ENCODE peak calls at places on chromosomes 12 and 14, in six cellular contexts. Z is transverse colon, G is Panc1, Y is IMR-90, J is prostate gland, R is cardiac muscle cell. D is an unnamed sample.

GRCh38 chr12:47773062-47773857 is at the start of gene SLC48A1:
- DNase-seq in Z (peak; percentile 82), G (no peak), Y (peak; percentile 46), J (peak; percentile 57), R (peak; percentile 62), D (no peak)

GRCh38 chr14:68590233-68590535 is 202.7 kb downstream of the ZFP36L1 start:
- DNase-seq in Z (no peak), G (no peak), Y (no peak), J (peak; percentile 48), R (no peak), D (no peak)

GRCh38 chr12:41919526-41920305 is 225.0 kb downstream of the GXYLT1 start:
- DNase-seq in Z (no peak), G (no peak), Y (no peak), J (no peak), R (no peak), D (no peak)

GRCh38 chr12:571795-572531 is 91.3 kb downstream of the NINJ2 start:
- DNase-seq in Z (no peak), G (peak; percentile 17), Y (no peak), J (no peak), R (no peak), D (no peak)

GRCh38 chr14:80959448-80960006 is 4.1 kb downstream of the TSHR start:
- DNase-seq in Z (peak; percentile 46), G (no peak), Y (no peak), J (no peak), R (no peak), D (no peak)

GRCh38 chr12:3833670-3834310 is 39.4 kb downstream of the PARP11 start:
- DNase-seq in Z (no peak), G (no peak), Y (no peak), J (no peak), R (no peak), D (no peak)

GRCh38 chr12:56644654-56645053 is 1.1 kb downstream of the ATP5F1B start:
- DNase-seq in Z (no peak), G (no peak), Y (no peak), J (no peak), R (peak; percentile 11), D (no peak)

GRCh38 chr12:100473716-100474150 is at the start of gene NR1H4:
- DNase-seq in Z (no peak), G (no peak), Y (peak; percentile 73), J (no peak), R (peak; percentile 89), D (no peak)

GRCh38 chr12:56299308-56299852 is 750 bp downstream of the CS start:
- DNase-seq in Z (peak; percentile 51), G (no peak), Y (peak; percentile 17), J (peak; percentile 7), R (no peak), D (no peak)

GRCh38 chr14:91163316-91163715 is 49.4 kb downstream of the DGLUCY start:
- DNase-seq in Z (no peak), G (no peak), Y (no peak), J (no peak), R (peak; percentile 19), D (no peak)

GRCh38 chr12:31585271-31585670 is 5.7 kb downstream of the DENND5B start:
- DNase-seq in Z (no peak), G (no peak), Y (peak; percentile 63), J (no peak), R (peak; percentile 46), D (no peak)

GRCh38 chr14:62667515-62667914 is 377.7 kb downstream of the KCNH5 start:
- DNase-seq in Z (no peak), G (no peak), Y (peak; percentile 3), J (no peak), R (peak; percentile 1), D (no peak)

GRCh38 chr12:8742501-8742900 is 44.7 kb downstream of the RIMKLB start:
- DNase-seq in Z (no peak), G (no peak), Y (peak; percentile 59), J (no peak), R (peak; percentile 34), D (no peak)

GRCh38 chr12:15679146-15679545 is 110.0 kb downstream of the EPS8 start:
- DNase-seq in Z (no peak), G (no peak), Y (peak; percentile 56), J (no peak), R (peak; percentile 24), D (no peak)

GRCh38 chr14:70567791-70568190 is 32.7 kb downstream of the MED6 start:
- DNase-seq in Z (no peak), G (peak; percentile 2), Y (peak; percentile 39), J (no peak), R (peak; percentile 46), D (no peak)

GRCh38 chr12:23221066-23221465 is 596.1 kb downstream of the ETNK1 start:
- DNase-seq in Z (no peak), G (no peak), Y (no peak), J (no peak), R (no peak), D (no peak)

GRCh38 chr14:57526942-57527341 is 33.3 kb upstream of the CCDC198 start:
- DNase-seq in Z (no peak), G (no peak), Y (no peak), J (no peak), R (no peak), D (no peak)
- TF ChIP-seq CTCF in Z (no peak), G (no peak), Y (no peak), J (no peak), R (no peak), D (no peak)

GRCh38 chr14:64733899-64734298 is 29.7 kb downstream of the PLEKHG3 start:
- DNase-seq in Z (no peak), G (no peak), Y (no peak), J (no peak), R (no peak), D (no peak)
- H3K4me1 ChIP-seq in Z (peaks cover 39% of the 10 kb centered on the region), G (no peaks in the 10 kb centered on the region), Y (no peaks in the 10 kb centered on the region), J (no peaks in the 10 kb centered on the region), R (no peaks in the 10 kb centered on the region), D (peaks cover 11% of the 10 kb centered on the region)

DNA sequence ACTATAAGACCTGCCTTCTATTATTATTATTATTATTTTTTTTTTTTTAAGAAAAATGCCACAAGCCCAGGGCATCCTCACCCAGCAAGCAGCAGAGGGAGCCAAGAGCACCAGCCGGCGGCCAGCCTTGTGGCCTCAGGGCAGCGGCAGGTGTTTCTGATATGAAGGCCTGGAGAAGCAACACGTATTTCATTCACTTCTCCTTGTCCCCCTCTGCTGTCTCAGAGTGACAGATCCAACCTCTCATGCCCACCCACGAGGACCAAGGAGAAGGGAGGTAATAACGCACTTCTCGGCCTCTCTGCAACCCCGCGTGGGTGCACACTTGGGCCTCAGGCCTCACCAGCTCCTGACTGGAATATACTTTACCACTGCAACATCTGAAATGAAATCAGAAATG is 25.4 kb downstream of the CDC42BPB start:
- DNase-seq in Z (peak; percentile 49), G (no peak), Y (no peak), J (no peak), R (no peak), D (no peak)
- TF ChIP-seq CTCF in Z (peak; percentile 22), G (no peak), Y (no peak), J (no peak), R (no peak), D (no peak)

DNA sequence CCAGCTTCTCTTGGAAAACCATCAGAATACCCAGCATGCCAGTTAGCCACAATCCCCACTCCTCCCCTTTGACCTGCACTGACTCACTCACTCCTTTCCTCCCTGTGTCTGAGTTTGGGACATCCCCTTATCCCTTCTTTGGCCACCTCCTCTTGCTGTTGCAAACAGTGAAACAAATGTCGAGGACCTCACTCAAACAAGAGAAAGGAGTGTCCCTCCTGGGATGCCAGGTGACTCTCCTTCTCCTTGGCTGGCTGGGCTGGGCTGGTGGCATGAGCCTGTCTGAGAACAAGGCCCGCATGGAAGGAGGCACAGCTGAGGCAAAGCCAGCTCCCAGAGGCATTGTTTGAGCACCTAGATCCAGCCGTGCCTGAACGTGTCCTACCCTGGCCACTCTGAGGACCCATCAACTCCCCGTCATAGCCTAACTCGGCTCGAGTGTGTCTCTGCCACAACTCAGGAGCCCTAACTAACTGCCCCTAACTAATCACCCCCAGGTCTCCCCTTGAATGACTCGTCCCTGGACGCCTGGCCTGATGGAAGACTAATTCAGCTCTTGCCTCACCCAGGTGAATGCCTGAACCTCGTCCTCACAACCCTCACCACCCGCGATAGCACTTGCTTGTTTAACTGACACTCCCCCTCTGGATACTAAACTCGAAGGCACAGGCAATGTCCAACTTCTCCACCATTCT is 43.0 kb downstream of the NCOR2 start:
- DNase-seq in Z (no peak), G (no peak), Y (peak; percentile 87), J (no peak), R (peak; percentile 81), D (no peak)
- H3K4me1 ChIP-seq in Z (peaks cover 19% of the 10 kb centered on the region), G (peaks cover 88% of the 10 kb centered on the region), Y (peaks cover 21% of the 10 kb centered on the region), J (peaks cover 25% of the 10 kb centered on the region), R (peaks cover 19% of the 10 kb centered on the region), D (peaks cover 66% of the 10 kb centered on the region)

GRCh38 chr12:11344504-11344903 is 34.3 kb upstream of the PRB4 start:
- DNase-seq in Z (no peak), G (no peak), Y (no peak), J (no peak), R (no peak), D (no peak)

GRCh38 chr12:11348439-11348838 is 38.2 kb upstream of the PRB4 start:
- DNase-seq in Z (no peak), G (no peak), Y (no peak), J (no peak), R (no peak), D (no peak)

DNA sequence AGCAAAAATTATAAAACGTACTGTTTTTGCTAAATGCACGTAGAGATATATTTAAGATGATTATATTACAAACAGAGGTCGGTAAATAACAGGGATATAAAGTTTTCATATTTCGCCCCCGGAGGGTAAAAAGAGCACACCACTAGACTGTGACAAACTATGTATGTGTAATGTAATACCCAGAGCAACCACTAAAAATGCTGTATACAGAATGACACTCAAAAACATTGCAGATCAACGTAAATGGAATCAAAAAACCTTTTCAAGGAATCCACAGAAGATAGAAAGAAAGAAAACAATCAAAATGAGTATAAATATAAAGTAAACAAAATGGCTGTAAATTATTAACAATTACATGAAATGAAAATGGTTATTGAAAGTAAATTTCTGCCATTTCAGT is 37.6 kb upstream of the PRB4 start:
- DNase-seq in Z (no peak), G (no peak), Y (no peak), J (no peak), R (no peak), D (no peak)
- TF ChIP-seq CTCF in Z (peak; percentile 24), G (peak; percentile 14), Y (no peak), J (no peak), R (no peak), D (peak; percentile 19)